ENCODE peak calls at places on chromosome 9, in four cellular contexts. Z is K562, D is GM12891, L is GM12878. H is an unnamed sample.

GRCh38 chr9:18829066-18829465 is 203.9 kb downstream of the SAXO1 start:
- DNase-seq in Z (no peak), D (no peak), L (no peak), H (no peak)

GRCh38 chr9:93684161-93684765 is 107.9 kb downstream of the PHF2 start:
- DNase-seq in Z (no peak), D (no peak), L (no peak), H (no peak)

GRCh38 chr9:99106044-99106375 is 1.1 kb downstream of the TGFBR1 start:
- DNase-seq in Z (no peak), D (no peak), L (no peak), H (no peak)

GRCh38 chr9:94680020-94680419 is 40.7 kb upstream of the FBP1 start:
- DNase-seq in Z (no peak), D (no peak), L (no peak), H (no peak)

GRCh38 chr9:78691531-78691930 is 394.6 kb downstream of the PSAT1 start:
- DNase-seq in Z (no peak), D (no peak), L (no peak), H (no peak)

GRCh38 chr9:120716483-120716882 is 2.2 kb upstream of the MEGF9 start:
- DNase-seq in Z (no peak), D (no peak), L (no peak), H (no peak)

GRCh38 chr9:15127831-15128230 is 179.2 kb downstream of the TTC39B start:
- DNase-seq in Z (no peak), D (no peak), L (no peak), H (no peak)

GRCh38 chr9:36780186-36780585 is 207.5 kb downstream of the MELK start:
- DNase-seq in Z (no peak), D (no peak), L (no peak), H (no peak)

GRCh38 chr9:112059145-112059979 is 115.7 kb downstream of the SUSD1 start:
- DNase-seq in Z (no peak), D (no peak), L (no peak), H (no peak)

GRCh38 chr9:121736964-121737462 is 85.6 kb downstream of the DAB2IP start:
- DNase-seq in Z (peak; percentile 86), D (no peak), L (no peak), H (no peak)

GRCh38 chr9:119156354-119156753 is 212.9 kb downstream of the BRINP1 start:
- DNase-seq in Z (no peak), D (no peak), L (no peak), H (no peak)

GRCh38 chr9:132372177-132373095 is 17.6 kb upstream of the SETX start:
- DNase-seq in Z (no peak), D (no peak), L (no peak), H (peak; percentile 31)

GRCh38 chr9:89366711-89367110 is 48.4 kb downstream of the SECISBP2 start:
- DNase-seq in Z (no peak), D (no peak), L (no peak), H (no peak)

GRCh38 chr9:111839387-111839786 is 44.6 kb upstream of the SHOC1 start:
- DNase-seq in Z (no peak), D (no peak), L (peak; percentile 39), H (peak; percentile 41)

GRCh38 chr9:27437652-27438373 is 86.3 kb upstream of the IFNK start:
- DNase-seq in Z (no peak), D (no peak), L (no peak), H (no peak)

GRCh38 chr9:98222885-98223640 is 30.6 kb upstream of the CORO2A start:
- DNase-seq in Z (no peak), D (no peak), L (no peak), H (no peak)

GRCh38 chr9:122180633-122181032 is 20.9 kb downstream of the MORN5 start:
- DNase-seq in Z (peak; percentile 52), D (no peak), L (no peak), H (no peak)

GRCh38 chr9:1208185-1208584 is 158.0 kb downstream of the DMRT2 start:
- DNase-seq in Z (no peak), D (no peak), L (no peak), H (no peak)

GRCh38 chr9:114507726-114508125 is 2.5 kb upstream of the WHRN start:
- DNase-seq in Z (no peak), D (no peak), L (no peak), H (peak; percentile 16)

GRCh38 chr9:129757045-129757444 is 4.2 kb upstream of the PTGES start:
- DNase-seq in Z (no peak), D (no peak), L (no peak), H (no peak)

DNA sequence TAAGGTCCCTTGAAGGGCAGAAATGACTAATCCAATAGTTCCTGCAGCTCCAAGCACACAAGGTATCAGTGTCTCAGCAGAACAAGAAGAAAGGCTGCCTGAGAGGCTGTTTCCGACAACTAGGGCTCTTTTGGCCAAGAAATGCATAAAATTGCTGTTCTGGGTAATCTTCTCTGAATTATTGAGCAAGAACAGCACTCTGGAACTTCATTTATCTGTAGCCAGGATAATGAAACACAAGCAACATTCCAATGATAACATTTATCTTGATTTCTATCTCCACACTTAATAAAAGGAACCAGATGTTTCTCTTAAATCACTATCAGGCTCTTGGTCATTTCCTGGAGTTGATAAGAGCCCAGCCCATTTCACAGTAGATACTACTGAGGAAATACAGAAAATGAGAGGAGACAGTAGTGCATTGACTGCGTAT is 17.0 kb upstream of the AUH start:
- DNase-seq in Z (no peak), D (no peak), L (no peak), H (no peak)
- TF ChIP-seq SPI1 in Z (no peak), D (no peak), L (no peak), H (no peak)

DNA sequence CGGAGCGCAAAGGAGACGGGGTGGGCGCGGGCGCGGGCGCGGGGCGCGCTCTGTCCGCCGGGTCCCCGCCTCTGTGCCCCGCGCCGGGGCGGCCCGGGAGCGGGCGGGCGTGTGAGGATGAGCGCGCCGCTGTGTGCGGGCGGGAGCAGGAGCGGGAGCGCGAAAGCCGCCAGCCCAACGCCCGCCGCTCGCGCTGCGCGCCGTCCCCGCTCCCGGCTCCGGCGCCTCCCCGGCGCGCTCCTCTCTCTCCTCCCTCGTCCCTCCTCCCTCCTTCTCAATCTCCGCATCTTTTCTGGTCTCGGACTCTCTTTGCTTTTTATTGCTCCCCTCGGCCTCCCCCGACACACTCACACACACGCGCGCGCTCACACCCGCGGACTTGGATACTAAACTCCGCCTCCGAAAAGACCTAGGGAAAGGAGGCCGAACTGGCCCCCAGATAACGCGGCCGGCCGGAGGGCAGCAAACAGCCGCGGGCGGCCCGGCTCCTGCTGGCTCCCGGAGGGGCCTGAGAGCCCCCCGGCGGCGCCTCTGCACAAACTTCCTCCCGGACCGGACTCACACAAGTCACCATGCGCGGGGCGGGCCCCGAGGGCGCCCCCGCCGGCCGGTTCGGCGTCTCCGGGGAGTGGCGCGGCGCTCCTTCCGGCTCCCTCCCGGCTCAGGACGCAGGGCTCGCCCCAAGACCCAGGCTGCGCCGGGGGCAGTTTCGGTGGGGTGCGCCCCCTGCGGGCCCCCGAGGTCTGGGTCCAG is at the start of gene FIBCD1:
- DNase-seq in Z (peak; percentile 100), D (peak; percentile 75), L (no peak), H (peak; percentile 36)
- TF ChIP-seq SPI1 in Z (no peak), D (no peak), L (no peak), H (no peak)

GRCh38 chr9:33106827-33107621 is 30.6 kb upstream of the SMU1 start:
- DNase-seq in Z (no peak), D (no peak), L (no peak), H (no peak)
- TF ChIP-seq SPI1 in Z (no peak), D (no peak), L (no peak), H (no peak)

DNA sequence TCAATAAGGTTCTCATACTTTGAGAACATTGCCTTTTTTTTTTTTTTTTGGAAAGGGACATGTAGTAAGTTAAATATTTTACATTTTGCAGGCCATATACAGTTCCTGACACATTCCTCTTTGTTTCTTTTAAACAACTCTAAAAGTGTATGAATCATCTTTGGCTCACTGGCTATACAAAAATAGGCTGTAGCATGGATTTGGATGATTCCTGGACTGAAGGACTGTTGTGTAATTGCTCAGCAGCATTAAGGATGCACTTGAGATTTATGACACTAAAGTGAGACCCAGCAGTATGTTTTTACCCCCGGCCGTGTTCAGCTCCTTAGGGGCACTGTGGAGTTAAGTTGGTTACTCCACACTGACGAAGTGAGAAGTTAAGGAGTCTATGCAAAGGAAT is 41.3 kb downstream of the VPS13A start:
- DNase-seq in Z (no peak), D (no peak), L (no peak), H (no peak)
- TF ChIP-seq SPI1 in Z (no peak), D (no peak), L (no peak), H (no peak)

GRCh38 chr9:6212722-6213375 is 2.8 kb upstream of the IL33 start:
- DNase-seq in Z (no peak), D (no peak), L (no peak), H (no peak)
- TF ChIP-seq SPI1 in Z (no peak), D (no peak), L (no peak), H (no peak)

GRCh38 chr9:37873955-37874354 is 30.0 kb downstream of the SLC25A51 start:
- DNase-seq in Z (no peak), D (no peak), L (no peak), H (no peak)

GRCh38 chr9:37870081-37870798 is 33.7 kb downstream of the SLC25A51 start:
- DNase-seq in Z (no peak), D (no peak), L (no peak), H (no peak)

GRCh38 chr9:37876376-37876775 is 27.6 kb downstream of the SLC25A51 start:
- DNase-seq in Z (no peak), D (no peak), L (no peak), H (no peak)

GRCh38 chr9:37870799-37871176 is 33.1 kb downstream of the SLC25A51 start:
- DNase-seq in Z (no peak), D (no peak), L (no peak), H (no peak)
- TF ChIP-seq SPI1 in Z (no peak), D (no peak), L (no peak), H (no peak)

H was measured in HL-60.